ENCODE peak calls at places on chromosome 2, in four cellular contexts. K is amniotic stem cell; L is AG09309; M is activated naive CD4-positive, alpha-beta T cell treated with anti-CD3 and anti-CD28 coated beads for 36 hours. B is an unnamed sample.

GRCh38 chr2:10712186-10712809 is 9.1 kb upstream of the ATP6V1C2 start:
- DNase-seq in K (no peak), L (no peak), M (peak; percentile 18), B (no peak)

GRCh38 chr2:219274392-219274921 is 4.7 kb upstream of the DNAJB2 start:
- DNase-seq in K (peak; percentile 85), L (no peak), M (no peak), B (no peak)

GRCh38 chr2:45869165-45869501 is 217.7 kb downstream of the PRKCE start:
- DNase-seq in L (no peak), K (no peak), M (no peak), B (no peak)

GRCh38 chr2:216111122-216111521 is 2.0 kb downstream of the XRCC5 start:
- DNase-seq in K (no peak), M (no peak), L (no peak), B (no peak)

GRCh38 chr2:240796543-240797499 is 23.2 kb downstream of the KIF1A start:
- DNase-seq in L (no peak), K (no peak), M (no peak), B (no peak)

GRCh38 chr2:96940991-96941775 is 45.2 kb downstream of the FAM178B start:
- DNase-seq in L (no peak), K (no peak), M (peak; percentile 34), B (no peak)

GRCh38 chr2:67565761-67566160 is 168.6 kb downstream of the ETAA1 start:
- DNase-seq in M (no peak), L (peak; percentile 37), K (peak; percentile 37), B (no peak)

GRCh38 chr2:30566675-30567074 is 119.6 kb downstream of the LCLAT1 start:
- DNase-seq in L (peak; percentile 13), K (no peak), M (no peak), B (no peak)

GRCh38 chr2:197304556-197305011 is 6.0 kb downstream of the ANKRD44 start:
- DNase-seq in L (no peak), M (peak; percentile 68), K (no peak), B (no peak)

GRCh38 chr2:230751062-230751461 is 38.4 kb downstream of the CAB39 start:
- DNase-seq in K (no peak), M (peak; percentile 12), L (no peak), B (no peak)

GRCh38 chr2:212970132-212970531 is 181.3 kb downstream of the IKZF2 start:
- DNase-seq in M (no peak), L (no peak), K (no peak), B (no peak)

GRCh38 chr2:232875256-232876070 is 5.4 kb downstream of the SNORC start:
- DNase-seq in L (no peak), M (peak; percentile 10), K (no peak), B (no peak)

GRCh38 chr2:202072226-202072625 is 829 bp upstream of the KIAA2012 start:
- DNase-seq in K (no peak), M (no peak), L (no peak), B (no peak)

GRCh38 chr2:168033966-168034365 is 213.4 kb downstream of the STK39 start:
- DNase-seq in M (no peak), L (no peak), K (no peak), B (peak; percentile 7)

GRCh38 chr2:30172622-30173021 is 25.8 kb downstream of the YPEL5 start:
- DNase-seq in M (no peak), L (no peak), K (no peak), B (no peak)

GRCh38 chr2:36707050-36707449 is 10.5 kb downstream of the VIT start:
- DNase-seq in L (no peak), M (no peak), K (peak; percentile 70), B (no peak)

GRCh38 chr2:196528486-196529223 is 110.9 kb upstream of the CCDC150 start:
- DNase-seq in K (no peak), M (no peak), L (no peak), B (no peak)

GRCh38 chr2:60335533-60336237 is 217.8 kb downstream of the BCL11A start:
- DNase-seq in L (no peak), M (no peak), K (no peak), B (peak; percentile 19)

GRCh38 chr2:239267411-239267941 is 133.3 kb downstream of the HDAC4 start:
- DNase-seq in K (no peak), L (peak; percentile 66), M (peak; percentile 98), B (no peak)

GRCh38 chr2:237879058-237879430 is 19.6 kb downstream of the RAMP1 start:
- DNase-seq in L (no peak), M (no peak), K (no peak), B (peak; percentile 77)

GRCh38 chr2:46749042-46749461 is 166.6 kb downstream of the MCFD2 start:
- DNase-seq in M (no peak), K (peak; percentile 8), L (peak; percentile 25), B (no peak)

GRCh38 chr2:53445376-53446072 is 322.1 kb upstream of the CHAC2 start:
- DNase-seq in K (peak; percentile 37), M (no peak), L (peak; percentile 17), B (no peak)

GRCh38 chr2:152488075-152488474 is 153.1 kb downstream of the FMNL2 start:
- DNase-seq in L (no peak), K (no peak), M (no peak), B (no peak)

GRCh38 chr2:239238839-239239606 is 161.8 kb downstream of the HDAC4 start:
- DNase-seq in K (no peak), L (no peak), M (no peak), B (no peak)

GRCh38 chr2:55010149-55010591 is 40.1 kb downstream of the RTN4 start:
- DNase-seq in L (peak; percentile 11), M (peak; percentile 54), K (no peak), B (no peak)

GRCh38 chr2:11865378-11865777 is 118.9 kb downstream of the LPIN1 start:
- DNase-seq in M (peak; percentile 12), L (no peak), K (no peak), B (no peak)

B was measured in COR-L47.